ENCODE peak calls at places on chromosomes 11 and 22, in six cellular contexts. D is fibroblast of lung, Q is T-helper 9 cell, C is RPMI7951, G is lung microvascular endothelial cell, P is A172. F is an unnamed sample.

GRCh38 chr22:35355744-35356420 is 25.0 kb upstream of the HMOX1 start:
- DNase-seq in D (peak), Q (no peak), C (no peak), G (no peak), P (peak), F (no peak)

GRCh38 chr22:25331050-25331449 is 111.6 kb downstream of the CRYBB2 start:
- DNase-seq in D (no peak), Q (no peak), C (no peak), G (no peak), P (no peak), F (no peak)

GRCh38 chr11:111357150-111358037 is 21.7 kb downstream of the POU2AF1 start:
- DNase-seq in D (no peak), Q (no peak), C (no peak), G (no peak), P (no peak), F (no peak)

GRCh38 chr11:57751676-57752253 is at the start of gene BTBD18:
- DNase-seq in D (peak), Q (no peak), C (peak), G (peak), P (peak), F (no peak)

GRCh38 chr11:133946541-133947297 is 10.0 kb downstream of the IGSF9B start:
- DNase-seq in D (no peak), Q (peak), C (peak), G (no peak), P (no peak), F (no peak)

GRCh38 chr11:126152586-126152985 is 58.9 kb downstream of the RPUSD4 start:
- DNase-seq in D (no peak), Q (no peak), C (peak), G (no peak), P (no peak), F (no peak)

GRCh38 chr22:20111045-20111688 is 4.7 kb upstream of the RANBP1 start:
- DNase-seq in D (peak), Q (no peak), C (no peak), G (peak), P (peak), F (no peak)

GRCh38 chr11:19713221-19714092 is 820 bp downstream of the NAV2 start:
- DNase-seq in D (no peak), Q (no peak), C (no peak), G (peak), P (no peak), F (no peak)

GRCh38 chr11:1876361-1877063 is 15.2 kb downstream of the PRR33 start:
- DNase-seq in D (peak), Q (no peak), C (peak), G (peak), P (peak), F (no peak)

GRCh38 chr22:23270212-23270733 is 90.0 kb downstream of the BCR start:
- DNase-seq in D (peak), Q (no peak), C (no peak), G (no peak), P (no peak), F (no peak)

GRCh38 chr11:115996125-115996807 is 492.1 kb upstream of the CADM1 start:
- DNase-seq in D (no peak), Q (no peak), C (no peak), G (no peak), P (no peak), F (no peak)

GRCh38 chr11:56705784-56706396 is 7.0 kb downstream of the OR9G1 start:
- DNase-seq in D (no peak), Q (no peak), C (no peak), G (no peak), P (no peak), F (no peak)

GRCh38 chr11:33801821-33802413 is 27.6 kb upstream of the FBXO3 start:
- DNase-seq in D (no peak), Q (no peak), C (peak), G (no peak), P (peak), F (no peak)

GRCh38 chr11:3956748-3957147 is 101.3 kb downstream of the STIM1 start:
- DNase-seq in D (no peak), Q (no peak), C (no peak), G (no peak), P (no peak), F (no peak)

GRCh38 chr11:10309163-10310093 is 4.6 kb downstream of the ADM start:
- DNase-seq in D (peak), Q (no peak), C (peak), G (peak), P (peak), F (peak)

GRCh38 chr11:37642321-37642720 is 1044.3 kb upstream of the RAG2 start:
- DNase-seq in D (no peak), Q (no peak), C (no peak), G (no peak), P (no peak), F (no peak)

GRCh38 chr11:128058580-128059208 is 528.7 kb downstream of the ETS1 start:
- DNase-seq in D (no peak), Q (no peak), C (no peak), G (no peak), P (no peak), F (no peak)

GRCh38 chr22:50695421-50696250 is 23.0 kb downstream of the SHANK3 start:
- DNase-seq in D (no peak), Q (no peak), C (no peak), G (no peak), P (no peak), F (no peak)

GRCh38 chr11:75836422-75836821 is 21.4 kb downstream of the UVRAG start:
- DNase-seq in D (no peak), Q (no peak), C (no peak), G (no peak), P (no peak), F (no peak)